ENCODE peak calls at places on chromosomes 1 and 21, in six cellular contexts. S is GM13976, O is heart right ventricle, F is transverse colon, B is ascending aorta, Q is foreskin fibroblast. R is an unnamed sample.

GRCh38 chr1:205711105-205712048 is 31.1 kb upstream of the SLC45A3 start:
- DNase-seq in S (peak), O (peak), F (peak), B (peak), Q (peak), R (peak)

GRCh38 chr1:13797397-13797796 is 97.4 kb downstream of the PRDM2 start:
- DNase-seq in S (no peak), O (no peak), F (no peak), B (no peak), Q (no peak), R (no peak)

GRCh38 chr1:231861541-231862481 is 235.2 kb downstream of the DISC1 start:
- DNase-seq in S (no peak), O (no peak), F (no peak), B (no peak), Q (peak), R (no peak)

GRCh38 chr1:5379176-5379759 is 613.0 kb downstream of the NPHP4 start:
- DNase-seq in S (no peak), O (no peak), F (no peak), B (no peak), Q (no peak), R (no peak)

GRCh38 chr1:54273092-54273836 is 73.3 kb downstream of the MRPL37 start:
- DNase-seq in S (no peak), O (peak), F (peak), B (peak), Q (peak), R (peak)

GRCh38 chr1:194367121-194367520 is 1180.7 kb upstream of the B3GALT2 start:
- DNase-seq in S (no peak), O (no peak), F (no peak), B (no peak), Q (no peak), R (no peak)

GRCh38 chr1:53442297-53442696 is 16.9 kb upstream of the DMRTB1 start:
- DNase-seq in S (no peak), O (no peak), F (no peak), B (no peak), Q (peak), R (no peak)

GRCh38 chr1:151143986-151144385 is 2.4 kb downstream of the SEMA6C start:
- DNase-seq in S (no peak), O (peak), F (no peak), B (no peak), Q (no peak), R (no peak)

GRCh38 chr1:74971982-74972381 is 162.2 kb upstream of the LHX8 start:
- DNase-seq in S (no peak), O (no peak), F (no peak), B (no peak), Q (no peak), R (no peak)

GRCh38 chr1:85025940-85026339 is 22.4 kb downstream of the MCOLN3 start:
- DNase-seq in S (no peak), O (no peak), F (no peak), B (no peak), Q (no peak), R (no peak)

GRCh38 chr1:15243275-15244043 is 3.6 kb upstream of the FHAD1 start:
- DNase-seq in S (no peak), O (no peak), F (no peak), B (no peak), Q (no peak), R (peak)

GRCh38 chr1:226098870-226099832 is 36.6 kb downstream of the H3-3A start:
- DNase-seq in S (no peak), O (no peak), F (no peak), B (no peak), Q (no peak), R (no peak)

GRCh38 chr1:230794871-230795645 is 47.9 kb downstream of the CAPN9 start:
- DNase-seq in S (no peak), O (no peak), F (no peak), B (no peak), Q (no peak), R (peak)

GRCh38 chr1:180920193-180920592 is 7.5 kb downstream of the KIAA1614 start:
- DNase-seq in S (no peak), O (no peak), F (no peak), B (no peak), Q (no peak), R (no peak)

GRCh38 chr1:243598433-243598832 is 251.6 kb downstream of the AKT3 start:
- DNase-seq in S (no peak), O (no peak), F (no peak), B (no peak), Q (peak), R (no peak)

GRCh38 chr1:72285074-72285425 is 2.7 kb upstream of the NEGR1 start:
- DNase-seq in S (no peak), O (no peak), F (no peak), B (peak), Q (no peak), R (no peak)

GRCh38 chr21:30990514-30991304 is 47.6 kb downstream of the KRTAP19-8 start:
- DNase-seq in S (no peak), O (no peak), F (no peak), B (no peak), Q (no peak), R (no peak)

GRCh38 chr1:51072651-51073050 is 29.4 kb upstream of the C1orf185 start:
- DNase-seq in S (no peak), O (no peak), F (no peak), B (no peak), Q (no peak), R (no peak)

GRCh38 chr1:43077273-43077672 is 94.8 kb downstream of the EBNA1BP2 start:
- DNase-seq in S (no peak), O (no peak), F (no peak), B (no peak), Q (no peak), R (no peak)

GRCh38 chr1:167297222-167298214 is 76.8 kb downstream of the POU2F1 start:
- DNase-seq in S (no peak), O (no peak), F (peak), B (no peak), Q (peak), R (peak)

GRCh38 chr1:210654176-210654786 is 325.6 kb downstream of the HHAT start:
- DNase-seq in S (no peak), O (no peak), F (no peak), B (no peak), Q (peak), R (no peak)

GRCh38 chr1:159879136-159879535 is 16.7 kb upstream of the VSIG8 start:
- DNase-seq in S (no peak), O (no peak), F (no peak), B (no peak), Q (no peak), R (no peak)

GRCh38 chr1:10575616-10576015 is 100.9 kb downstream of the PEX14 start:
- DNase-seq in S (no peak), O (no peak), F (no peak), B (no peak), Q (peak), R (no peak)

GRCh38 chr1:209455133-209455532 is 128.4 kb upstream of the CAMK1G start:
- DNase-seq in S (no peak), O (no peak), F (no peak), B (no peak), Q (peak), R (no peak)

GRCh38 chr1:232793944-232794343 is 11.3 kb upstream of the MAP10 start:
- DNase-seq in S (no peak), O (no peak), F (peak), B (no peak), Q (peak), R (no peak)

GRCh38 chr1:22131875-22132486 is 10.9 kb downstream of the WNT4 start:
- DNase-seq in S (peak), O (no peak), F (peak), B (no peak), Q (no peak), R (no peak)

GRCh38 chr1:52414942-52415341 is 10.5 kb downstream of the PRPF38A start:
- DNase-seq in S (no peak), O (no peak), F (no peak), B (no peak), Q (no peak), R (no peak)

GRCh38 chr1:21511579-21512522 is 2.6 kb downstream of the ALPL start:
- DNase-seq in S (no peak), O (peak), F (peak), B (peak), Q (peak), R (peak)

GRCh38 chr1:93669369-93669768 is 12.3 kb downstream of the BCAR3 start:
- DNase-seq in S (no peak), O (no peak), F (no peak), B (no peak), Q (peak), R (no peak)

GRCh38 chr1:93667642-93668041 is 14.0 kb downstream of the BCAR3 start:
- DNase-seq in S (no peak), O (no peak), F (no peak), B (no peak), Q (no peak), R (no peak)

GRCh38 chr1:93668951-93669350 is 12.7 kb downstream of the BCAR3 start:
- DNase-seq in S (no peak), O (no peak), F (no peak), B (no peak), Q (peak), R (no peak)

GRCh38 chr1:93666613-93667384 is 14.8 kb downstream of the BCAR3 start:
- DNase-seq in S (no peak), O (peak), F (no peak), B (no peak), Q (peak), R (no peak)

DNA sequence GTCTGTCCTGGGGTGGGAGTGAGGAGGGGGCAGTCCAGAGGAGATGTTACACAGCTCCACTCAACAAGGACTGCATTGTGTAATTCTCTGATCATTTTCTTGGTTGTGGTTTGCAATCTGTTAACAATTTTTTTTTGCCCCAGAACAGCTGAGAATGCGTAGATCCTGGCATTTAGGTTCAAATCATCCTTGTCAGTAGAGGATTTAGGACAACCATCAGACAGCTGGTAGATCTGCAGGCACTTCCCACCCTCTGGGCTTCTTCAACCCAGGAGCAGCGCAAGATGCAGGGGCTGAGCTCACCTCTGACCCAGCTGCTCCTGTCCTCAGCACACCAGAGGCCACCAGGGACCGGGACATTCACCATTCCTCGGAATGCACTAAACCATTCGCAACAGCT is 13.5 kb downstream of the BCAR3 start:
- DNase-seq in S (no peak), O (no peak), F (no peak), B (no peak), Q (no peak), R (no peak)
- TF ChIP-seq CTCF in S (no peak), O (no peak), F (no peak), B (no peak), Q (no peak), R (no peak)

DNA sequence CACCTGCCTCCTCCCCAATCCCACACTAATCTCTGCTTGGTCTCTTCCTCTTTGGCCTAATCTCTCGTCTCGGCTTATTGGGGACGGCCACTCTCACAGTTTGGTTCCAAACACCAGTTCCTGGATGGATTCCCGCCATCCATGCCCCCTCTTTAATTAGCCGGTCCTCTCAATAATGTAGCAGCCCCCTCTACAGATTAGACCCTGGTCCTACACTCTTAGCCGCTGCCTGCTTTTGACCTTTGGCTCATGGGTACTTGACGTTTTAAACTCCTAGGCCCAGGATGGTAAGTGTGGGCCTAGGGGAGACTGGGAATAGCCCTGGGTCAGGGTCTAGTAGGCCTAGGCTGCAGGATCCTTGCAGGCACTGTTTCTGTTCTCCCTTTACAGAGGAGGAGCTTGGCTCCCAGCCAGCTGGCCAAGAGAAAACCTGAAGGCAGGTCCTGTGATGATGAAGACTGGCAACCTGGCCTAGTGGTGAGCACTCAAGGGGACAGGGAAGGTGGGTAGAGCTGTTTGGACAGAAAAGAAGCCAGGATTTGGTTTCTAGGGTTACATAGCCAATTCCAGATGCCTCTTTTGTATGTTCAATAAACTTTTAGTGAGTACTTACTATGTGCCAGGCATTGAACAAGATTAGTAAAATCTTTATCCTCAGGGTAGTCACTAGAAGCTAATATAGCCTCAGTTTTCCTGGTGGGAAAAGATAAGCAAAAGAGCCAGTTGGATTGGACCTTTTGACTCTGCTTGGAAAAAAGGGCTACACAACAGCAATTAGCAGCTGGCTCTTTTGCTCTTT is 758 bp downstream of the RAD54L start:
- DNase-seq in S (peak), O (no peak), F (peak), B (peak), Q (peak), R (no peak)
- TF ChIP-seq CTCF in S (no peak), O (no peak), F (no peak), B (no peak), Q (no peak), R (no peak)

GRCh38 chr1:40300249-40300567 is 16.9 kb downstream of the COL9A2 start:
- DNase-seq in S (no peak), O (no peak), F (no peak), B (peak), Q (no peak), R (no peak)
- TF ChIP-seq CTCF in S (no peak), O (no peak), F (no peak), B (no peak), Q (no peak), R (no peak)

GRCh38 chr21:19510057-19510456 is 1106.5 kb upstream of the TMPRSS15 start:
- DNase-seq in S (no peak), O (no peak), F (no peak), B (no peak), Q (no peak), R (no peak)

GRCh38 chr21:19508844-19509243 is 1105.3 kb upstream of the TMPRSS15 start:
- DNase-seq in S (no peak), O (no peak), F (no peak), B (no peak), Q (no peak), R (no peak)

GRCh38 chr21:19510653-19511052 is 1107.1 kb upstream of the TMPRSS15 start:
- DNase-seq in S (no peak), O (no peak), F (no peak), B (no peak), Q (no peak), R (no peak)

GRCh38 chr21:19508442-19508841 is 1104.9 kb upstream of the TMPRSS15 start:
- DNase-seq in S (no peak), O (no peak), F (no peak), B (no peak), Q (no peak), R (no peak)

GRCh38 chr21:19507682-19508260 is 1104.2 kb upstream of the TMPRSS15 start:
- DNase-seq in S (no peak), O (no peak), F (no peak), B (no peak), Q (no peak), R (no peak)
- TF ChIP-seq CTCF in S (no peak), O (no peak), F (peak), B (no peak), Q (no peak), R (no peak)

GRCh38 chr1:237932806-237933205 is 42.1 kb upstream of the ZP4 start:
- DNase-seq in S (no peak), O (no peak), F (no peak), B (no peak), Q (no peak), R (no peak)

DNA sequence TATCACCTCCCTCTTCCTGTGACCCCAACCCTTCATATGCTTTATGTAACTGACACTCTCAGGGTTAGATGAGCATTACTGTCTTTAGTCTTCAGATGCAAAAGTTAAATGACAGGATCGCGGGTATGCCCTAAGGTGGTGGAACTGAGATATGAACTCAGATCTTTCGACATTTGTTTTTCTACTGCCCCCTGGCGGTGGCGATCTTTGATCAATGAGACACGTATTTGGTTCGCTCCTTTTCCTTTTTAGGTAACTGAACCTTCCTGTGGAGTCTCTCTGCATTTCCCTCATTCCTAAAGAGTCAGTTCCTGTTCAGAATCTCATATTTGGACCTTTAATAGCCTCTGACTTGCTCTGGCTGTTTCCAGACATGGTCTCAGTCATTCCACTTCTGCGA is 47.8 kb upstream of the ZP4 start:
- DNase-seq in S (no peak), O (no peak), F (peak), B (no peak), Q (no peak), R (no peak)
- TF ChIP-seq CTCF in S (no peak), O (no peak), F (peak), B (no peak), Q (no peak), R (no peak)

GRCh38 chr1:213982814-213983588 is 4.8 kb upstream of the PROX1 start:
- DNase-seq in S (no peak), O (no peak), F (no peak), B (no peak), Q (peak), R (no peak)
- TF ChIP-seq CTCF in S (no peak), O (no peak), F (no peak), B (no peak), Q (no peak), R (peak)

DNA sequence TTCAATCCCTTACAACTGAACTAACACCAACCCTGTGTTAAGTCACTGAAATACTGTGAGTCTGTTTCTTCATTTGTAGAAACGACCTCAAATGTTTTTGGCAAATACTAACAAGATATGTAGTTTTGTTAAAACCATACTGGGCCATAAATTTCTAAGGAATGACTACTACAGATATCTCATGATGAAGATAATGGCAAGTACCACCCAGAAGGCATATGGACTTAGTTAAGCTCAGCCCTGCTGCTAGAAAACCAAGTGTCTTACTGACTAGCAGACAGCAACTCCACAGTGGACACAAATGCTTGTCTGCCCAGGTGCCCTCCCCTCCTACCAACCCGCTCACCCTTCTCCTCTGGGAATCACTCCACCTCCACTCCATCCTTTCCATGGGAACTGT is 44.5 kb upstream of the BMP8B start:
- DNase-seq in S (no peak), O (no peak), F (no peak), B (no peak), Q (peak), R (no peak)
- TF ChIP-seq CTCF in S (no peak), O (no peak), F (no peak), B (no peak), Q (no peak), R (no peak)

GRCh38 chr1:88936223-88936523 is 44.8 kb upstream of the GTF2B start:
- DNase-seq in S (no peak), O (no peak), F (no peak), B (no peak), Q (no peak), R (no peak)
- TF ChIP-seq CTCF in S (no peak), O (no peak), F (no peak), B (no peak), Q (no peak), R (peak)

GRCh38 chr21:44497641-44498243 is 42.3 kb downstream of the KRTAP10-1 start:
- DNase-seq in S (no peak), O (no peak), F (no peak), B (no peak), Q (peak), R (no peak)

GRCh38 chr21:44495641-44496040 is 40.3 kb downstream of the LRRC3 start:
- DNase-seq in S (no peak), O (no peak), F (no peak), B (no peak), Q (no peak), R (no peak)

GRCh38 chr21:44498280-44498964 is 41.6 kb downstream of the KRTAP10-1 start:
- DNase-seq in S (no peak), O (no peak), F (no peak), B (no peak), Q (no peak), R (no peak)

GRCh38 chr21:44496196-44496899 is 41.0 kb downstream of the LRRC3 start:
- DNase-seq in S (no peak), O (no peak), F (no peak), B (no peak), Q (no peak), R (no peak)

GRCh38 chr21:44496900-44497550 is 41.7 kb downstream of the LRRC3 start:
- DNase-seq in S (no peak), O (no peak), F (no peak), B (no peak), Q (no peak), R (no peak)
- TF ChIP-seq CTCF in S (no peak), O (no peak), F (no peak), B (no peak), Q (no peak), R (no peak)